ENCODE peak calls at places on chromosomes 4 and X, in eight cellular contexts. E, N, W, P, D, X, H and M are unnamed samples. For H3K4me1, the result is how much of the 10 kb centered on the place peaks cover.

GRCh38 chr4:89641367-89641687 is 195.6 kb downstream of the SNCA start:
- DNase-seq in E (no peak), N (no peak), W (no peak), P (no peak), D (no peak), X (no peak), H (no peak), M (peak)

GRCh38 chr4:30882443-30882842 is 162.3 kb downstream of the PCDH7 start:
- DNase-seq in E (no peak), N (no peak), W (no peak), P (no peak), D (no peak), X (no peak), H (no peak), M (no peak)

GRCh38 chrX:151393514-151393913 is 3.5 kb upstream of the VMA21 start:
- DNase-seq in E (no peak), N (no peak), W (no peak), P (peak), D (no peak), X (no peak), H (peak), M (no peak)

GRCh38 chr4:166527500-166527899 is 654.5 kb downstream of the TLL1 start:
- DNase-seq in E (no peak), N (no peak), W (no peak), P (peak), D (no peak), X (no peak), H (peak), M (no peak)

GRCh38 chrX:20267924-20268701 is 1.4 kb upstream of the RPS6KA3 start:
- DNase-seq in E (peak), N (peak), W (no peak), P (peak), D (peak), X (no peak), H (peak), M (peak)

GRCh38 chrX:65537229-65537628 is 2.6 kb upstream of the LAS1L start:
- DNase-seq in E (no peak), N (no peak), W (no peak), P (no peak), D (no peak), X (no peak), H (no peak), M (no peak)

GRCh38 chr4:37389967-37390580 is 145.5 kb downstream of the NWD2 start:
- DNase-seq in E (peak), N (no peak), W (peak), P (peak), D (peak), X (peak), H (no peak), M (peak)

GRCh38 chrX:65987856-65988255 is 52.0 kb downstream of the VSIG4 start:
- DNase-seq in E (no peak), N (no peak), W (no peak), P (no peak), D (no peak), X (no peak), H (no peak), M (no peak)

GRCh38 chrX:134423606-134424005 is 36.4 kb upstream of the HPRT1 start:
- DNase-seq in E (no peak), N (no peak), W (peak), P (no peak), D (peak), X (peak), H (no peak), M (peak)

GRCh38 chrX:67922950-67923349 is 379.1 kb downstream of the AR start:
- DNase-seq in E (peak), N (no peak), W (no peak), P (no peak), D (no peak), X (no peak), H (no peak), M (no peak)

GRCh38 chr4:188550296-188550695 is 411.1 kb downstream of the TRIML1 start:
- DNase-seq in E (no peak), N (no peak), W (no peak), P (no peak), D (no peak), X (no peak), H (no peak), M (no peak)

GRCh38 chr4:152415980-152416379 is 119.9 kb downstream of the FBXW7 start:
- DNase-seq in E (no peak), N (no peak), W (peak), P (no peak), D (no peak), X (no peak), H (no peak), M (no peak)

GRCh38 chr4:23728393-23728792 is 161.5 kb downstream of the PPARGC1A start:
- DNase-seq in E (no peak), N (no peak), W (peak), P (no peak), D (no peak), X (no peak), H (no peak), M (no peak)

GRCh38 chrX:108178099-108178498 is 86.5 kb downstream of the ATG4A start:
- DNase-seq in E (no peak), N (no peak), W (no peak), P (no peak), D (no peak), X (no peak), H (no peak), M (no peak)

GRCh38 chrX:108171671-108172070 is 80.1 kb downstream of the ATG4A start:
- DNase-seq in E (no peak), N (no peak), W (no peak), P (no peak), D (no peak), X (no peak), H (no peak), M (no peak)

GRCh38 chrX:108173874-108174273 is 82.3 kb downstream of the ATG4A start:
- DNase-seq in E (no peak), N (no peak), W (no peak), P (no peak), D (no peak), X (no peak), H (no peak), M (no peak)

GRCh38 chrX:108177321-108177990 is 85.9 kb downstream of the ATG4A start:
- DNase-seq in E (no peak), N (no peak), W (no peak), P (peak), D (no peak), X (no peak), H (no peak), M (no peak)
- H3K4me1 ChIP-seq in E (under half), N (under half), W (under half), P (under half), D (under half), X (under half), H (under half), M (under half)

GRCh38 chr4:139630991-139631390 is 34.6 kb upstream of the MGST2 start:
- DNase-seq in E (no peak), N (no peak), W (no peak), P (peak), D (no peak), X (no peak), H (no peak), M (no peak)

GRCh38 chr4:139624441-139625130 is 41.0 kb upstream of the MGST2 start:
- DNase-seq in E (no peak), N (no peak), W (no peak), P (peak), D (no peak), X (no peak), H (no peak), M (no peak)

GRCh38 chr4:139629761-139630160 is 35.9 kb upstream of the MGST2 start:
- DNase-seq in E (no peak), N (no peak), W (no peak), P (no peak), D (no peak), X (no peak), H (no peak), M (no peak)

GRCh38 chr4:139625487-139625886 is 40.1 kb upstream of the MGST2 start:
- DNase-seq in E (no peak), N (no peak), W (no peak), P (no peak), D (no peak), X (no peak), H (no peak), M (no peak)

GRCh38 chr4:139628184-139629012 is 37.2 kb upstream of the MGST2 start:
- DNase-seq in E (no peak), N (peak), W (no peak), P (peak), D (no peak), X (no peak), H (peak), M (no peak)
- H3K4me1 ChIP-seq in E (under half), N (under half), W (under half), P (under half), D (under half), X (under half), H (under half), M (under half)

GRCh38 chr4:165210566-165210965 is 3.2 kb downstream of the KLHL2 start:
- DNase-seq in E (no peak), N (no peak), W (no peak), P (no peak), D (no peak), X (no peak), H (no peak), M (no peak)
- H3K4me1 ChIP-seq in E (under half), N (under half), W (under half), P (under half), D (under half), X (under half), H (under half), M (under half)

DNA sequence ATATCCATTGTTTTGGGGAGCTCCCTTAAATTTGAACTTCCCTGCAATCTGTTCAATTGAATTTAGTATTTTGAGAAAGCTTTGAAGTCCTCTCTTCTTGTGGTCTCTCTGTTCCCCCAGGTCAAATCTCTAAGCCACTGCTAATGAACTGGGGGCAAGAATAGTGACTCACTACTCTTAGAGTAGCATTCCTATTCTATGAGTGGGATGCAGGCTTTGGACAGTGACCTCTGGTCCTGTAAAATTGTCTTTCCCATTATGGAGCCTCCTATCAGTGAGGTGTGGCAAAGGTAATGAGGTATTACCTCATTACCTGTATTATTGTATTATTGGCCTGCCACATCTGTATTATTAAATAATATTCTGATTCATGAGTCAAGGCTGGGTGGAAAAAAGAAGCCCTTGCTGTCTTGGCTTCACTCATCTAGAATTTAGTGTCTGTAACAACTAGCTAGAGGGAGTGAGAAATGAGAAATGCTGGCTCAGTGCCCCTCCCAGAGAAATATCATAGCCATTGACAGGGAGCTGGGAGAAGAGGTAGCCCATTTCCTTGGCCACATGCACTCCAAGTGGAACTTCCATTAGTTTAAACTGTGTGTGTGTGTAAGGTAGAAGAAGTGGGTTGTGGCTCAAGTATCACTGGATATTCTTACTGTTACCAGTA is 393.9 kb upstream of the CTSO start:
- DNase-seq in E (no peak), N (no peak), W (peak), P (peak), D (no peak), X (no peak), H (no peak), M (no peak)
- H3K4me1 ChIP-seq in E (under half), N (under half), W (under half), P (under half), D (under half), X (under half), H (under half), M (under half)

GRCh38 chr4:118972167-118972566 is 83.5 kb downstream of the SYNPO2 start:
- DNase-seq in E (no peak), N (no peak), W (no peak), P (no peak), D (no peak), X (no peak), H (no peak), M (no peak)
- H3K4me1 ChIP-seq in E (under half), N (under half), W (under half), P (under half), D (under half), X (under half), H (under half), M (under half)